ENCODE peak calls at places on chromosomes 12 and 14, in six cellular contexts. S is ovary, C is NCI-H774, P is astrocyte of the hippocampus, F is iris pigment epithelial cell, M is psoas muscle. G is an unnamed sample.

GRCh38 chr12:106096376-106096775 is 42.4 kb downstream of the NUAK1 start:
- DNase-seq in C (peak), F (no peak), S (no peak), M (peak), P (peak), G (peak)

GRCh38 chr14:73591690-73592448 is at the start of gene ACOT4:
- DNase-seq in C (peak), P (peak), F (peak), M (no peak), S (no peak), G (no peak)

GRCh38 chr12:62986844-62987243 is 51.9 kb upstream of the PPM1H start:
- DNase-seq in M (no peak), F (no peak), C (no peak), P (no peak), S (no peak), G (no peak)

GRCh38 chr12:43841253-43841652 is 5.4 kb downstream of the TMEM117 start:
- DNase-seq in S (no peak), C (no peak), F (peak), P (no peak), M (no peak), G (no peak)

GRCh38 chr12:46084666-46085631 is 94.6 kb upstream of the SCAF11 start:
- DNase-seq in M (no peak), S (no peak), C (no peak), P (no peak), F (no peak), G (no peak)

GRCh38 chr12:5458229-5459050 is 26.5 kb downstream of the NTF3 start:
- DNase-seq in C (no peak), F (no peak), M (no peak), P (peak), S (no peak), G (peak)

GRCh38 chr14:103123634-103124500 is 606 bp downstream of the TNFAIP2 start:
- DNase-seq in M (peak), P (peak), F (peak), S (peak), C (no peak), G (peak)

GRCh38 chr14:58488550-58488949 is 61.0 kb downstream of the KIAA0586 start:
- DNase-seq in S (no peak), F (peak), M (no peak), P (peak), C (no peak), G (no peak)

GRCh38 chr14:74348241-74348734 is at the start of gene VRTN:
- DNase-seq in C (no peak), F (no peak), P (no peak), M (no peak), S (no peak), G (no peak)

GRCh38 chr12:64171715-64172114 is 50.4 kb downstream of the KICS2 start:
- DNase-seq in P (peak), M (no peak), F (peak), C (no peak), S (no peak), G (no peak)

GRCh38 chr12:20653871-20654270 is 41.3 kb upstream of the SLCO1C1 start:
- DNase-seq in M (no peak), S (no peak), F (peak), C (no peak), P (no peak), G (no peak)

GRCh38 chr12:11535127-11535526 is 114.3 kb upstream of the ETV6 start:
- DNase-seq in F (no peak), M (no peak), P (no peak), C (no peak), S (no peak), G (no peak)

GRCh38 chr14:76917759-76918175 is 91.6 kb downstream of the LRRC74A start:
- DNase-seq in C (no peak), P (peak), S (peak), F (no peak), M (peak), G (peak)

GRCh38 chr14:102591372-102591943 is 991 bp upstream of the RCOR1 start:
- DNase-seq in S (peak), P (peak), F (peak), M (peak), C (no peak), G (peak)

GRCh38 chr12:76274699-76275098 is 73.5 kb downstream of the BBS10 start:
- DNase-seq in F (no peak), P (peak), C (no peak), M (no peak), S (no peak), G (no peak)

GRCh38 chr12:67758119-67758873 is 109.8 kb downstream of the DYRK2 start:
- DNase-seq in C (no peak), F (no peak), P (no peak), M (no peak), S (no peak), G (no peak)

GRCh38 chr14:104256025-104256424 is 117.6 kb downstream of the KIF26A start:
- DNase-seq in M (no peak), C (no peak), S (no peak), F (no peak), P (no peak), G (no peak)

GRCh38 chr12:75959506-75959905 is 72.1 kb downstream of the PHLDA1 start:
- DNase-seq in P (peak), F (no peak), M (no peak), C (no peak), S (no peak), G (no peak)

GRCh38 chr14:43647302-43647701 is 859.8 kb downstream of the FSCB start:
- DNase-seq in P (no peak), C (no peak), F (no peak), S (no peak), M (no peak), G (no peak)